ENCODE peak calls at places on chromosomes 4 and X, in five cellular contexts. C, F, U, T and X are unnamed samples.

GRCh38 chr4:128812360-128812958 is 3.0 kb downstream of the JADE1 start:
- DNase-seq in C (peak; percentile 92), F (peak; percentile 81), U (peak; percentile 81), T (no peak), X (no peak)

GRCh38 chr4:74370912-74371311 is 6.0 kb downstream of the EREG start:
- DNase-seq in C (peak; percentile 75), F (peak; percentile 39), U (peak; percentile 72), T (no peak), X (no peak)

GRCh38 chr4:109870061-109870460 is 22.2 kb downstream of the LRIT3 start:
- DNase-seq in C (no peak), F (no peak), U (no peak), T (no peak), X (no peak)

GRCh38 chr4:99811850-99812249 is 4.8 kb upstream of the DAPP1 start:
- DNase-seq in C (peak; percentile 52), F (peak; percentile 3), U (peak; percentile 70), T (peak; percentile 20), X (no peak)

GRCh38 chrX:151702021-151702714 is 6.9 kb downstream of the PRRG3 start:
- DNase-seq in C (peak; percentile 53), F (peak; percentile 23), U (no peak), T (no peak), X (no peak)

GRCh38 chr4:112075129-112075753 is 70.0 kb upstream of the FAM241A start:
- DNase-seq in C (peak; percentile 84), F (peak; percentile 58), U (peak; percentile 67), T (no peak), X (no peak)

GRCh38 chr4:13378973-13379759 is 105.0 kb downstream of the RAB28 start:
- DNase-seq in C (no peak), F (no peak), U (no peak), T (no peak), X (no peak)

GRCh38 chr4:13640149-13640671 is 12.7 kb upstream of the BOD1L1 start:
- DNase-seq in C (peak; percentile 44), F (peak; percentile 74), U (peak; percentile 82), T (no peak), X (no peak)

GRCh38 chr4:36043901-36044300 is 200.4 kb downstream of the ARAP2 start:
- DNase-seq in C (no peak), F (peak; percentile 63), U (no peak), T (no peak), X (no peak)

GRCh38 chr4:54184581-54184980 is 44.5 kb upstream of the PDGFRA start:
- DNase-seq in C (no peak), F (no peak), U (no peak), T (no peak), X (no peak)

GRCh38 chrX:14076639-14077038 is 46.9 kb upstream of the GEMIN8 start:
- DNase-seq in C (no peak), F (no peak), U (no peak), T (no peak), X (no peak)

GRCh38 chr4:20761382-20761781 is 61.1 kb downstream of the PACRGL start:
- DNase-seq in C (no peak), F (no peak), U (no peak), T (no peak), X (no peak)

GRCh38 chr4:100391913-100392312 is 125.9 kb downstream of the EMCN start:
- DNase-seq in C (peak; percentile 58), F (peak; percentile 81), U (no peak), T (no peak), X (no peak)

GRCh38 chr4:111991797-111992196 is 153.5 kb upstream of the FAM241A start:
- DNase-seq in C (peak; percentile 84), F (peak; percentile 50), U (peak; percentile 51), T (no peak), X (no peak)

GRCh38 chr4:3372264-3372932 is 69.4 kb upstream of the HGFAC start:
- DNase-seq in C (no peak), F (no peak), U (peak; percentile 2), T (no peak), X (no peak)
- H3K4me1 ChIP-seq in C (peaks cover 30% of the 10 kb centered on the region), F (peaks cover 21% of the 10 kb centered on the region), U (peaks cover 20% of the 10 kb centered on the region), T (peaks cover 28% of the 10 kb centered on the region), X (peaks cover 18% of the 10 kb centered on the region)

GRCh38 chr4:158824425-158825274 is 55.8 kb downstream of the FNIP2 start:
- DNase-seq in C (peak; percentile 67), F (peak; percentile 89), U (no peak), T (no peak), X (no peak)

GRCh38 chr4:158822348-158822747 is 53.5 kb downstream of the FNIP2 start:
- DNase-seq in C (no peak), F (no peak), U (no peak), T (no peak), X (no peak)

GRCh38 chr4:158825443-158826036 is 56.7 kb downstream of the FNIP2 start:
- DNase-seq in C (no peak), F (no peak), U (no peak), T (no peak), X (no peak)

GRCh38 chr4:158821228-158822009 is 52.6 kb downstream of the FNIP2 start:
- DNase-seq in C (peak; percentile 78), F (peak; percentile 77), U (no peak), T (no peak), X (no peak)

DNA sequence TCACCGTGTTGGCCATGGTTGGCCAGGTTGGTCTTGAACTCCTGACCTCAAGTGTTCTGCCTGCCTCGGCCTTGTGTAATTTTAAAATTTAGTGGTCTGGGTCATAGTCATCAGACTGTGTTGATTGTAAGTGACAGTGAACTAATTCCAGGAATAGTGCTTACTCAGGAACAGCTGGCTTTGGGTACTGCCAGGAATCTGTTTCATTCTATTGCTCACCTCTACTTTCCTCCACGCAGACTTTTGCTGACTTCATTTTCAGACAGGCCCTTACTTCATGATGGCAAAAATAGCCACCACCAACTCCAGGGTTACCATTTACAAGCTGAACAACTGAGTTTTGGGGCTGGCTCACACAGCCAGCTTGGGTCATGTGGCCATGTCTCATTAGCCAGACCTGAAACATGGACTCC is 54.6 kb downstream of the FNIP2 start:
- DNase-seq in C (peak; percentile 71), F (peak; percentile 94), U (no peak), T (no peak), X (no peak)
- H3K4me1 ChIP-seq in C (peaks cover 52% of the 10 kb centered on the region), F (peaks cover 7% of the 10 kb centered on the region), U (peaks cover 67% of the 10 kb centered on the region), T (peaks cover 16% of the 10 kb centered on the region), X (peaks cover 2% of the 10 kb centered on the region)

GRCh38 chr4:10108818-10109783 is 7.5 kb downstream of the WDR1 start:
- DNase-seq in C (peak; percentile 66), F (peak; percentile 68), U (no peak), T (no peak), X (no peak)

GRCh38 chr4:10111067-10111801 is 5.4 kb downstream of the WDR1 start:
- DNase-seq in C (no peak), F (no peak), U (no peak), T (no peak), X (no peak)

GRCh38 chr4:10112658-10113284 is 3.8 kb downstream of the WDR1 start:
- DNase-seq in C (no peak), F (no peak), U (no peak), T (no peak), X (no peak)

GRCh38 chr4:10108391-10108790 is 8.2 kb downstream of the WDR1 start:
- DNase-seq in C (peak; percentile 30), F (no peak), U (no peak), T (no peak), X (no peak)

GRCh38 chr4:10109995-10110670 is 6.5 kb downstream of the WDR1 start:
- DNase-seq in C (no peak), F (no peak), U (no peak), T (no peak), X (no peak)
- H3K4me1 ChIP-seq in C (peaks cover 76% of the 10 kb centered on the region), F (peaks cover 40% of the 10 kb centered on the region), U (peaks cover 31% of the 10 kb centered on the region), T (peaks cover 100% of the 10 kb centered on the region), X (peaks cover 46% of the 10 kb centered on the region)

DNA sequence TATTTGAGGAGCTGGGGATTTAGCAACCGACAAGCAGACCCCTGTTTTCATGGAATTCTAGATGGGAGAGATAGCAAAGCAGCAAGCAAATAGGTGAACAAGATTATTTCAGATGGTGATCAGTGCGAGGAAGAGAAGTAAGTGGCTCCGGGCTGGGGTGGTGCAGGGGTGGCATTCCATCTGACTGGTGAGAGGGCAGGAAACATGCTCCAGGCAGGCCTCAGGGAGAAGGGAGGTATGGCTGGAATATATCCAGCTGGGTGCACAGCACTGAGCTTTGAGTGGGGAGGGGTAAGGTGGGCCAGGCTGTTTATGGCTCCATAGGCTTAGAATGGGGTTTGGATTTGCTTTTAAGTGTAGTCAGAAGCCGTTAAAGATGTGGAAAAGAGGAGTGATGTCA is 21.2 kb downstream of the PTTG2 start:
- DNase-seq in C (no peak), F (no peak), U (no peak), T (no peak), X (no peak)
- H3K4me1 ChIP-seq in C (peaks cover 14% of the 10 kb centered on the region), F (peaks cover 5% of the 10 kb centered on the region), U (peaks cover 13% of the 10 kb centered on the region), T (peaks cover 18% of the 10 kb centered on the region), X (peaks cover 7% of the 10 kb centered on the region)

GRCh38 chr4:153399358-153399757 is 54.9 kb downstream of the MND1 start:
- DNase-seq in C (no peak), F (no peak), U (no peak), T (no peak), X (no peak)
- H3K4me1 ChIP-seq in C (no peaks in the 10 kb centered on the region), F (no peaks in the 10 kb centered on the region), U (no peaks in the 10 kb centered on the region), T (peaks cover 14% of the 10 kb centered on the region), X (no peaks in the 10 kb centered on the region)

GRCh38 chrX:40088299-40088625 is 9.5 kb downstream of the BCOR start:
- DNase-seq in C (no peak), F (no peak), U (no peak), T (no peak), X (no peak)
- H3K4me1 ChIP-seq in C (peaks cover 7% of the 10 kb centered on the region), F (peaks cover 30% of the 10 kb centered on the region), U (peaks cover 95% of the 10 kb centered on the region), T (peaks cover 62% of the 10 kb centered on the region), X (peaks cover 8% of the 10 kb centered on the region)

GRCh38 chrX:129780441-129781105 is 824 bp downstream of the SASH3 start:
- DNase-seq in C (no peak), F (no peak), U (no peak), T (no peak), X (no peak)

GRCh38 chrX:129781134-129782014 is 1.6 kb downstream of the SASH3 start:
- DNase-seq in C (no peak), F (no peak), U (no peak), T (peak; percentile 69), X (no peak)

GRCh38 chrX:129782015-129782495 is 2.3 kb downstream of the SASH3 start:
- DNase-seq in C (no peak), F (no peak), U (no peak), T (no peak), X (no peak)

GRCh38 chrX:129783176-129783776 is 3.5 kb downstream of the SASH3 start:
- DNase-seq in C (no peak), F (no peak), U (no peak), T (no peak), X (no peak)

DNA sequence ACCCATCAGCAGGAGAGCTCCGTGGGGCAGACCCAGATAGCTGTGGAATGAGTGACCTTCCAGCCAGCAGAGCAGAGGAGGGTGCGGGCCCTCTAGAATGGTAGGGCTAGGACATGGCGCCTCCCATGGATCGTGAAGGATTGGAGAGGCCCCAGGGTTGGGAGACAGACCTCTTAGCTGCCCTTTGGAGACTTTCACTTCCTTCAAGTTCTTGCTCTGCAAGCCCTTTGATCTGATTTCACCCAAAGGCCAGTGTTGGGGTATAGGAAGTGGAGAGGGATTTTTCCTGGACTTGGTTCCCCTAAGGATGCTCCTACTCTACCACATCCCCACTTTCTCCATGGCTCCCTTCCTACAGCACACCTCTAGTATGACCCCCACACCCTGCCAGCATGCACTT is 3.0 kb downstream of the SASH3 start:
- DNase-seq in C (no peak), F (no peak), U (no peak), T (no peak), X (no peak)
- H3K4me1 ChIP-seq in C (no peaks in the 10 kb centered on the region), F (no peaks in the 10 kb centered on the region), U (no peaks in the 10 kb centered on the region), T (peaks cover 62% of the 10 kb centered on the region), X (no peaks in the 10 kb centered on the region)